ENCODE peak calls at places on chromosomes 13 and 19, in seven cellular contexts. K, E, W, D, I, H and O are unnamed samples.

GRCh38 chr13:113427562-113428468 is 25.5 kb downstream of the ADPRHL1 start:
- DNase-seq in I (no peak), H (no peak), W (no peak), E (no peak), K (no peak), D (no peak), O (no peak)

GRCh38 chr13:83666126-83666525 is 216.1 kb downstream of the SLITRK1 start:
- DNase-seq in K (no peak), I (no peak), D (no peak), E (no peak), H (no peak), W (no peak), O (no peak)

GRCh38 chr19:48925240-48925843 is 8.2 kb upstream of the DHDH start:
- DNase-seq in W (peak; percentile 87), K (no peak), I (no peak), E (no peak), D (no peak), H (no peak), O (no peak)

GRCh38 chr19:35975608-35976214 is 19.3 kb upstream of the SDHAF1 start:
- DNase-seq in E (no peak), K (no peak), W (no peak), I (no peak), D (no peak), H (no peak), O (no peak)

GRCh38 chr13:46553886-46554855 is 1.2 kb downstream of the LRCH1 start:
- DNase-seq in W (peak; percentile 87), K (no peak), H (peak; percentile 50), E (peak; percentile 41), D (no peak), I (no peak), O (peak; percentile 63)

GRCh38 chr13:111389621-111390521 is 69.4 kb downstream of the TEX29 start:
- DNase-seq in I (no peak), E (no peak), W (no peak), K (no peak), D (no peak), H (no peak), O (no peak)

GRCh38 chr19:15194938-15195337 is 5.9 kb downstream of the NOTCH3 start:
- DNase-seq in I (no peak), E (no peak), W (peak; percentile 60), H (no peak), K (no peak), D (no peak), O (no peak)

GRCh38 chr19:1019980-1020867 is 699 bp downstream of the TMEM259 start:
- DNase-seq in I (no peak), E (no peak), K (no peak), H (peak; percentile 47), W (no peak), D (no peak), O (no peak)

GRCh38 chr19:30406220-30406944 is 34.2 kb downstream of the ZNF536 start:
- DNase-seq in E (no peak), D (no peak), K (no peak), W (peak; percentile 36), I (peak; percentile 59), H (no peak), O (no peak)

GRCh38 chr13:39599842-39600241 is 3.2 kb downstream of the LHFPL6 start:
- DNase-seq in W (no peak), D (no peak), H (no peak), K (no peak), E (no peak), I (no peak), O (no peak)

GRCh38 chr19:49502866-49503581 is 6.8 kb downstream of the RPS11 start:
- DNase-seq in I (peak; percentile 14), D (no peak), E (no peak), H (no peak), W (peak; percentile 78), K (no peak), O (peak; percentile 42)

GRCh38 chr19:10431943-10432735 is 11.8 kb downstream of the PDE4A start:
- DNase-seq in K (no peak), I (no peak), D (no peak), W (no peak), E (no peak), H (peak; percentile 56), O (peak; percentile 55)

GRCh38 chr19:10461047-10461949 is 41.0 kb downstream of the PDE4A start:
- DNase-seq in W (peak; percentile 91), E (peak; percentile 69), H (peak; percentile 84), K (peak; percentile 66), D (peak; percentile 85), I (peak; percentile 91), O (peak; percentile 89)

GRCh38 chr13:110334256-110334655 is 27.2 kb downstream of the COL4A2 start:
- DNase-seq in D (no peak), K (no peak), W (no peak), E (no peak), I (no peak), H (no peak), O (no peak)

GRCh38 chr13:41231786-41232185 is 31.6 kb downstream of the MTRF1 start:
- DNase-seq in I (no peak), H (no peak), D (no peak), E (no peak), K (no peak), W (peak; percentile 2), O (no peak)

GRCh38 chr13:59790626-59791025 is 373.1 kb downstream of the DIAPH3 start:
- DNase-seq in H (no peak), I (no peak), D (no peak), W (no peak), E (no peak), K (no peak), O (no peak)

GRCh38 chr13:98869408-98870090 is 108.3 kb downstream of the DOCK9 start:
- DNase-seq in H (no peak), W (peak; percentile 36), E (no peak), K (no peak), I (no peak), D (no peak), O (no peak)

GRCh38 chr13:26485786-26486185 is 71.7 kb upstream of the WASF3 start:
- DNase-seq in H (no peak), K (no peak), E (no peak), I (no peak), D (no peak), W (no peak), O (no peak)

GRCh38 chr19:566403-566802 is 6.0 kb upstream of the BSG start:
- DNase-seq in W (no peak), H (no peak), I (no peak), D (no peak), K (no peak), E (no peak), O (no peak)

GRCh38 chr19:56076413-56076998 is 44.6 kb downstream of the ZNF787 start:
- DNase-seq in I (no peak), K (no peak), W (peak; percentile 55), D (no peak), E (peak; percentile 31), H (peak; percentile 9), O (no peak)

GRCh38 chr19:1390594-1391423 is 7.1 kb downstream of the NDUFS7 start:
- DNase-seq in H (no peak), I (no peak), E (no peak), D (no peak), K (no peak), W (no peak), O (no peak)

GRCh38 chr19:12703056-12703455 is 6.6 kb upstream of the FBXW9 start:
- DNase-seq in W (peak; percentile 44), I (no peak), H (no peak), D (no peak), E (no peak), K (no peak), O (no peak)

GRCh38 chr19:53644061-53644816 is 12.4 kb downstream of the DPRX start:
- DNase-seq in K (no peak), W (no peak), H (no peak), D (no peak), I (no peak), E (no peak), O (no peak)

GRCh38 chr13:28751210-28751935 is 32.6 kb upstream of the SLC46A3 start:
- DNase-seq in I (no peak), D (no peak), W (peak; percentile 37), E (no peak), K (no peak), H (no peak), O (no peak)

GRCh38 chr13:41650706-41651105 is 193.4 kb downstream of the RGCC start:
- DNase-seq in K (no peak), D (no peak), H (no peak), W (no peak), E (no peak), I (no peak), O (no peak)

GRCh38 chr13:87777395-87777794 is 106.2 kb downstream of the SLITRK5 start:
- DNase-seq in W (no peak), D (no peak), E (no peak), K (no peak), I (no peak), H (no peak), O (no peak)

GRCh38 chr19:16378291-16378889 is 53.8 kb downstream of the KLF2 start:
- DNase-seq in D (no peak), I (no peak), H (no peak), K (no peak), W (no peak), E (no peak), O (no peak)

GRCh38 chr19:2207991-2208860 is 27.9 kb downstream of the PLEKHJ1 start:
- DNase-seq in W (peak; percentile 45), D (no peak), E (no peak), I (no peak), K (no peak), H (no peak), O (no peak)

GRCh38 chr13:44759222-44759721 is 183.1 kb upstream of the TSC22D1 start:
- DNase-seq in D (no peak), W (no peak), I (no peak), H (no peak), K (no peak), E (no peak), O (no peak)

GRCh38 chr13:80265348-80265747 is 75.6 kb downstream of the SPRY2 start:
- DNase-seq in H (no peak), D (no peak), K (no peak), W (no peak), E (no peak), I (no peak), O (no peak)

GRCh38 chr13:34419025-34419424 is 523.0 kb upstream of the NBEA start:
- DNase-seq in H (no peak), I (no peak), E (no peak), W (no peak), K (no peak), D (no peak), O (no peak)